ENCODE peak calls at places on chromosomes 3 and 15, in five cellular contexts. One of them, this sample, is unnamed.

GRCh38 chr15:54035616-54036015 is 57.4 kb downstream of the UNC13C start:
- DNase-seq in left ventricle myocardium inferior: no peak
- DNase-seq in fibroblast of lung: no peak
- DNase-seq in psoas muscle: no peak
- DNase-seq in tibial artery: no peak
- DNase-seq in this sample: no peak

GRCh38 chr3:48431224-48432029 is 1.5 kb upstream of the PLXNB1 start:
- DNase-seq in psoas muscle: no peak
- DNase-seq in tibial artery: peak; percentile 55
- DNase-seq in fibroblast of lung: no peak
- DNase-seq in left ventricle myocardium inferior: no peak
- DNase-seq in this sample: no peak

GRCh38 chr3:84108442-84108971 is 850.3 kb upstream of the CADM2 start:
- DNase-seq in left ventricle myocardium inferior: no peak
- DNase-seq in psoas muscle: no peak
- DNase-seq in tibial artery: no peak
- DNase-seq in fibroblast of lung: peak; percentile 36
- DNase-seq in this sample: no peak

GRCh38 chr15:48802867-48803266 is 8.0 kb downstream of the CEP152 start:
- DNase-seq in tibial artery: no peak
- DNase-seq in left ventricle myocardium inferior: no peak
- DNase-seq in fibroblast of lung: peak; percentile 85
- DNase-seq in psoas muscle: no peak
- DNase-seq in this sample: no peak

GRCh38 chr15:89332446-89332845 is 2.2 kb downstream of the POLG start:
- DNase-seq in fibroblast of lung: peak; percentile 17
- DNase-seq in left ventricle myocardium inferior: no peak
- DNase-seq in psoas muscle: no peak
- DNase-seq in tibial artery: peak; percentile 19
- DNase-seq in this sample: no peak

GRCh38 chr3:186653079-186653710 is 12.6 kb upstream of the HRG start:
- DNase-seq in fibroblast of lung: no peak
- DNase-seq in psoas muscle: no peak
- DNase-seq in tibial artery: no peak
- DNase-seq in left ventricle myocardium inferior: no peak
- DNase-seq in this sample: no peak

GRCh38 chr3:150081084-150081483 is 110.4 kb upstream of the PFN2 start:
- DNase-seq in tibial artery: no peak
- DNase-seq in left ventricle myocardium inferior: no peak
- DNase-seq in psoas muscle: no peak
- DNase-seq in fibroblast of lung: peak; percentile 63
- DNase-seq in this sample: no peak

GRCh38 chr3:192215-192929 is 4.2 kb upstream of the CHL1 start:
- DNase-seq in tibial artery: no peak
- DNase-seq in fibroblast of lung: no peak
- DNase-seq in psoas muscle: no peak
- DNase-seq in left ventricle myocardium inferior: no peak
- DNase-seq in this sample: no peak

GRCh38 chr3:127404614-127405598 is 117.1 kb upstream of the PRR20G start:
- DNase-seq in psoas muscle: no peak
- DNase-seq in tibial artery: peak; percentile 58
- DNase-seq in fibroblast of lung: no peak
- DNase-seq in left ventricle myocardium inferior: no peak
- DNase-seq in this sample: peak; percentile 62

GRCh38 chr3:64639022-64639421 is 48.8 kb downstream of the ADAMTS9 start:
- DNase-seq in psoas muscle: no peak
- DNase-seq in tibial artery: no peak
- DNase-seq in fibroblast of lung: no peak
- DNase-seq in left ventricle myocardium inferior: no peak
- DNase-seq in this sample: no peak

GRCh38 chr3:178618197-178618596 is 82.0 kb downstream of the KCNMB2 start:
- DNase-seq in tibial artery: no peak
- DNase-seq in left ventricle myocardium inferior: no peak
- DNase-seq in fibroblast of lung: peak; percentile 61
- DNase-seq in psoas muscle: no peak
- DNase-seq in this sample: no peak

GRCh38 chr15:27043770-27044169 is 72.8 kb downstream of the GABRG3 start:
- DNase-seq in left ventricle myocardium inferior: no peak
- DNase-seq in psoas muscle: no peak
- DNase-seq in fibroblast of lung: no peak
- DNase-seq in tibial artery: no peak
- DNase-seq in this sample: no peak

GRCh38 chr15:25805006-25805405 is 58.1 kb downstream of the ATP10A start:
- DNase-seq in psoas muscle: no peak
- DNase-seq in tibial artery: peak; percentile 87
- DNase-seq in left ventricle myocardium inferior: no peak
- DNase-seq in fibroblast of lung: no peak
- DNase-seq in this sample: no peak

GRCh38 chr3:14235003-14235876 is 56.6 kb downstream of the LSM3 start:
- DNase-seq in psoas muscle: no peak
- DNase-seq in left ventricle myocardium inferior: no peak
- DNase-seq in tibial artery: no peak
- DNase-seq in fibroblast of lung: peak; percentile 53
- DNase-seq in this sample: no peak

GRCh38 chr3:171829841-171830559 is 13.1 kb upstream of the TMEM212 start:
- DNase-seq in psoas muscle: peak; percentile 76
- DNase-seq in tibial artery: peak; percentile 87
- DNase-seq in left ventricle myocardium inferior: peak; percentile 91
- DNase-seq in fibroblast of lung: peak; percentile 83
- DNase-seq in this sample: peak; percentile 61

GRCh38 chr3:132710311-132710710 is 11.9 kb downstream of the NPHP3 start:
- DNase-seq in psoas muscle: no peak
- DNase-seq in tibial artery: no peak
- DNase-seq in left ventricle myocardium inferior: no peak
- DNase-seq in fibroblast of lung: no peak
- DNase-seq in this sample: no peak

GRCh38 chr3:162391301-162391700 is 894.7 kb downstream of the OTOL1 start:
- DNase-seq in psoas muscle: no peak
- DNase-seq in tibial artery: no peak
- DNase-seq in left ventricle myocardium inferior: no peak
- DNase-seq in fibroblast of lung: peak; percentile 25
- DNase-seq in this sample: no peak

GRCh38 chr3:28476194-28476593 is 127.6 kb upstream of the AZI2 start:
- DNase-seq in psoas muscle: no peak
- DNase-seq in tibial artery: no peak
- DNase-seq in fibroblast of lung: peak; percentile 76
- DNase-seq in left ventricle myocardium inferior: no peak
- DNase-seq in this sample: no peak

GRCh38 chr3:129441215-129441614 is 1.2 kb downstream of the IFT122 start:
- DNase-seq in fibroblast of lung: no peak
- DNase-seq in left ventricle myocardium inferior: no peak
- DNase-seq in tibial artery: no peak
- DNase-seq in psoas muscle: no peak
- DNase-seq in this sample: no peak

GRCh38 chr3:112647122-112647521 is 6.2 kb upstream of the CCDC80 start:
- DNase-seq in fibroblast of lung: peak; percentile 82
- DNase-seq in left ventricle myocardium inferior: no peak
- DNase-seq in psoas muscle: no peak
- DNase-seq in tibial artery: no peak
- DNase-seq in this sample: no peak

GRCh38 chr3:37622999-37623883 is 238.4 kb upstream of the CTDSPL start:
- DNase-seq in fibroblast of lung: no peak
- DNase-seq in left ventricle myocardium inferior: no peak
- DNase-seq in psoas muscle: no peak
- DNase-seq in tibial artery: no peak
- DNase-seq in this sample: no peak

GRCh38 chr3:157865449-157865862 is 240.8 kb downstream of the SHOX2 start:
- DNase-seq in fibroblast of lung: no peak
- DNase-seq in left ventricle myocardium inferior: no peak
- DNase-seq in psoas muscle: no peak
- DNase-seq in tibial artery: no peak
- DNase-seq in this sample: no peak

GRCh38 chr3:120495809-120496208 is 45.0 kb upstream of the FSTL1 start:
- DNase-seq in fibroblast of lung: no peak
- DNase-seq in psoas muscle: no peak
- DNase-seq in left ventricle myocardium inferior: no peak
- DNase-seq in tibial artery: no peak
- DNase-seq in this sample: no peak

GRCh38 chr3:172622916-172623700 is 87.8 kb downstream of the NCEH1 start:
- DNase-seq in left ventricle myocardium inferior: no peak
- DNase-seq in psoas muscle: no peak
- DNase-seq in tibial artery: no peak
- DNase-seq in fibroblast of lung: peak; percentile 58
- DNase-seq in this sample: no peak

GRCh38 chr3:47961815-47962606 is 54.2 kb downstream of the MAP4 start:
- DNase-seq in fibroblast of lung: no peak
- DNase-seq in psoas muscle: no peak
- DNase-seq in tibial artery: no peak
- DNase-seq in left ventricle myocardium inferior: no peak
- DNase-seq in this sample: no peak

GRCh38 chr3:171690291-171690690 is 120.0 kb downstream of the PLD1 start:
- DNase-seq in left ventricle myocardium inferior: no peak
- DNase-seq in psoas muscle: no peak
- DNase-seq in fibroblast of lung: no peak
- DNase-seq in tibial artery: no peak
- DNase-seq in this sample: no peak

GRCh38 chr15:98164573-98164972 is 204.1 kb downstream of the ARRDC4 start:
- DNase-seq in left ventricle myocardium inferior: no peak
- DNase-seq in psoas muscle: no peak
- DNase-seq in fibroblast of lung: no peak
- DNase-seq in tibial artery: no peak
- DNase-seq in this sample: no peak

GRCh38 chr3:172522871-172523818 is at the start of gene TNFSF10:
- DNase-seq in left ventricle myocardium inferior: peak; percentile 63
- DNase-seq in fibroblast of lung: no peak
- DNase-seq in tibial artery: peak; percentile 76
- DNase-seq in psoas muscle: peak; percentile 39
- DNase-seq in this sample: peak; percentile 60

GRCh38 chr3:40453933-40454332 is 3.2 kb upstream of the RPL14 start:
- DNase-seq in tibial artery: no peak
- DNase-seq in fibroblast of lung: no peak
- DNase-seq in left ventricle myocardium inferior: no peak
- DNase-seq in psoas muscle: no peak
- DNase-seq in this sample: no peak

GRCh38 chr3:179015551-179016020 is 56.0 kb downstream of the ZMAT3 start:
- DNase-seq in left ventricle myocardium inferior: no peak
- DNase-seq in fibroblast of lung: peak; percentile 85
- DNase-seq in psoas muscle: no peak
- DNase-seq in tibial artery: no peak
- DNase-seq in this sample: no peak

GRCh38 chr15:78075490-78076230 is 1.9 kb downstream of the TBC1D2B start:
- DNase-seq in psoas muscle: no peak
- DNase-seq in fibroblast of lung: peak; percentile 90
- DNase-seq in left ventricle myocardium inferior: no peak
- DNase-seq in tibial artery: peak; percentile 82
- DNase-seq in this sample: peak; percentile 48

GRCh38 chr15:78072080-78072892 is 5.2 kb downstream of the TBC1D2B start:
- DNase-seq in tibial artery: peak; percentile 11
- DNase-seq in left ventricle myocardium inferior: no peak
- DNase-seq in fibroblast of lung: peak; percentile 56
- DNase-seq in psoas muscle: no peak
- DNase-seq in this sample: no peak

GRCh38 chr15:78070049-78070698 is 7.3 kb downstream of the TBC1D2B start:
- DNase-seq in tibial artery: peak; percentile 70
- DNase-seq in psoas muscle: no peak
- DNase-seq in left ventricle myocardium inferior: no peak
- DNase-seq in fibroblast of lung: no peak
- DNase-seq in this sample: no peak

GRCh38 chr15:78071378-78071777 is 6.1 kb downstream of the TBC1D2B start:
- DNase-seq in fibroblast of lung: no peak
- DNase-seq in left ventricle myocardium inferior: no peak
- DNase-seq in psoas muscle: no peak
- DNase-seq in tibial artery: peak; percentile 1
- DNase-seq in this sample: no peak

DNA sequence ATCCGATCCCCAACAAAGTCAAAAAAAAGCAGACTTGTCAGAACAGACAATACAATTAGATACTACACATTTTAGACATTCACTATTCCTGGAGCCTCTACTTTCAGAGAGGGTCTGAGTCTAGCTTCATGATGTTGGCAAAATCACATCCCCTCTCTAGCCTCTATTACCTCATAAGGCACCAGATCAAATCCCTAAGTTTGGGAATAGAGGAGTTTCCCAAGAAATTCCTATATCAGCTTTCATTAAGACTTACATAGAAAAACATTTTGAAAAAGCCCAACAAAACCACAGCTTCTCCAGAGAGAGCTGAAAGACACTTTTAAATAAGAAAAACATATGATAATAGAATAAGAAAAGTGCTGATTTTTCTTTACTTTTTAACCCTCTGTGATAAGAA is 4.5 kb downstream of the TBC1D2B start:
- DNase-seq in fibroblast of lung: no peak
- DNase-seq in tibial artery: no peak
- DNase-seq in left ventricle myocardium inferior: no peak
- DNase-seq in psoas muscle: no peak
- DNase-seq in this sample: no peak
- H3K27ac ChIP-seq in fibroblast of lung: peak overlapping the region; percentile 62
- H3K27ac ChIP-seq in tibial artery: peak overlapping the region; percentile 95
- H3K27ac ChIP-seq in left ventricle myocardium inferior: peak overlapping the region; percentile 95
- H3K27ac ChIP-seq in psoas muscle: peak overlapping the region; percentile 50
- H3K27ac ChIP-seq in this sample: peak overlapping the region; percentile 57

DNA sequence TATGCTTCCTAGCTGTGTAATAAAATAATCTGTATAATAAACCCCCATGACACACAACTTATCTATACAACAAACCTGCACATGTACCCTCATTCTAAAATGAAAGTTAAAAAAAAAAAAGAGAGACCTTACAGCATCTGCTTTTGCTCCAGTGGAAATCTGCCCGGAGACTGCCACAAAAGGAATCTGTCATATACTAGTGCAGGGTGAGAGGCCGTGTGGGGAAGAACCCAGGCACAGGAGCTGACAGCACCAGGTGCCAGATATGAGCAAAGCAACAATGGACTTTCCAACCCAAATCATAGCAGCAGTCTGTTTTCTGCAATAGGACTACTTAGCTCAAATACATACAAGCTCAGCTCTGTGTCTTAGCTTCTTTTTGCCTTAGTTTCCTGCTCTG is 346.5 kb downstream of the ROBO1 start:
- DNase-seq in tibial artery: no peak
- DNase-seq in fibroblast of lung: no peak
- DNase-seq in left ventricle myocardium inferior: no peak
- DNase-seq in psoas muscle: no peak
- DNase-seq in this sample: no peak
- H3K36me3 ChIP-seq in tibial artery: no peaks in the 10 kb centered on the region
- H3K36me3 ChIP-seq in fibroblast of lung: no peaks in the 10 kb centered on the region
- H3K36me3 ChIP-seq in left ventricle myocardium inferior: no peaks in the 10 kb centered on the region
- H3K36me3 ChIP-seq in psoas muscle: no peaks in the 10 kb centered on the region
- H3K36me3 ChIP-seq in this sample: no peaks in the 10 kb centered on the region

GRCh38 chr3:24359645-24360462 is 134.8 kb downstream of the THRB start:
- DNase-seq in left ventricle myocardium inferior: no peak
- DNase-seq in fibroblast of lung: no peak
- DNase-seq in tibial artery: no peak
- DNase-seq in psoas muscle: no peak
- DNase-seq in this sample: no peak
- TF ChIP-seq CTCF in left ventricle myocardium inferior: peak; percentile 45
- TF ChIP-seq CTCF in fibroblast of lung: peak; percentile 35
- TF ChIP-seq CTCF in tibial artery: peak; percentile 30
- TF ChIP-seq CTCF in psoas muscle: peak; percentile 15
- TF ChIP-seq CTCF in this sample: peak; percentile 8

DNA sequence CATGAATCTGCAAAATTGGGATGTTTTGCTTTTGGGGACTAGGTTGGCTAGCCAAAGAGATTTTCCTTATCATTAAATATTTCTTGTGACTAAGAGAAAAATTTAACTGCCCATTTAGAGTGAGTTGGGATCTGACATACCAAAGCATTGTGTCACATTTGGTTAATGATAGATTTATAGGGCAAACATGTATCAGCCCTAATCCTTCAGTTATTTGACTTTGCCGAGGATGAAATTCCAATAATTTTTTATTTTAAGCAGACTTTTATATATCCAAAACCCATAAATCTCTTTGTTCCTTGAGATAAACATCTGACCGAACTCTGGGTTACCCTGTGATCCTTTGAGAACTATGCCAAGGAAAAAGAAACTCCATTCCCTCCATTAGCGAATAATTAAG is 218.9 kb downstream of the CDIN1 start:
- DNase-seq in left ventricle myocardium inferior: no peak
- DNase-seq in tibial artery: no peak
- DNase-seq in psoas muscle: no peak
- DNase-seq in fibroblast of lung: no peak
- DNase-seq in this sample: no peak
- H3K27ac ChIP-seq in left ventricle myocardium inferior: no peak overlapping the region
- H3K27ac ChIP-seq in tibial artery: peak overlapping the region; percentile 28
- H3K27ac ChIP-seq in psoas muscle: no peak overlapping the region
- H3K27ac ChIP-seq in fibroblast of lung: no peak overlapping the region
- H3K27ac ChIP-seq in this sample: no peak overlapping the region

This sample was measured in breast epithelium.